ENCODE peak calls at places on chromosome 10, in six cellular contexts. One of them, this sample, is unnamed.

GRCh38 chr10:533611-534566 is 155.6 kb downstream of the DIP2C start:
- DNase-seq in heart left ventricle: no peak
- DNase-seq in foreskin fibroblast: no peak
- DNase-seq in BJ: no peak
- DNase-seq in A549: no peak
- DNase-seq in GM10248: no peak
- DNase-seq in this sample: no peak

GRCh38 chr10:21523557-21524008 is 1.9 kb downstream of the SKIDA1 start:
- DNase-seq in heart left ventricle: no peak
- DNase-seq in foreskin fibroblast: peak
- DNase-seq in BJ: no peak
- DNase-seq in A549: no peak
- DNase-seq in GM10248: no peak
- DNase-seq in this sample: no peak

GRCh38 chr10:19488592-19489280 is 327.5 kb upstream of the PLXDC2 start:
- DNase-seq in heart left ventricle: peak
- DNase-seq in foreskin fibroblast: peak
- DNase-seq in BJ: no peak
- DNase-seq in A549: no peak
- DNase-seq in GM10248: no peak
- DNase-seq in this sample: no peak

GRCh38 chr10:45059632-45060031 is 58.9 kb downstream of the ZNF22 start:
- DNase-seq in heart left ventricle: no peak
- DNase-seq in foreskin fibroblast: no peak
- DNase-seq in BJ: no peak
- DNase-seq in A549: no peak
- DNase-seq in GM10248: no peak
- DNase-seq in this sample: no peak

GRCh38 chr10:129955591-129956284 is 8.3 kb downstream of the EBF3 start:
- DNase-seq in heart left ventricle: no peak
- DNase-seq in foreskin fibroblast: peak
- DNase-seq in BJ: no peak
- DNase-seq in A549: peak
- DNase-seq in GM10248: no peak
- DNase-seq in this sample: peak

GRCh38 chr10:101018600-101019439 is 12.1 kb downstream of the PDZD7 start:
- DNase-seq in heart left ventricle: peak
- DNase-seq in foreskin fibroblast: peak
- DNase-seq in BJ: no peak
- DNase-seq in A549: peak
- DNase-seq in GM10248: peak
- DNase-seq in this sample: no peak

GRCh38 chr10:50993817-50994251 is 80.5 kb upstream of the PRKG1 start:
- DNase-seq in heart left ventricle: peak
- DNase-seq in foreskin fibroblast: peak
- DNase-seq in BJ: peak
- DNase-seq in A549: no peak
- DNase-seq in GM10248: no peak
- DNase-seq in this sample: no peak

GRCh38 chr10:6234371-6234770 is 31.6 kb downstream of the PFKFB3 start:
- DNase-seq in heart left ventricle: no peak
- DNase-seq in foreskin fibroblast: no peak
- DNase-seq in BJ: no peak
- DNase-seq in A549: no peak
- DNase-seq in GM10248: no peak
- DNase-seq in this sample: no peak

GRCh38 chr10:122301055-122301810 is 30.1 kb downstream of the BTBD16 start:
- DNase-seq in heart left ventricle: no peak
- DNase-seq in foreskin fibroblast: no peak
- DNase-seq in BJ: no peak
- DNase-seq in A549: no peak
- DNase-seq in GM10248: no peak
- DNase-seq in this sample: peak

DNA sequence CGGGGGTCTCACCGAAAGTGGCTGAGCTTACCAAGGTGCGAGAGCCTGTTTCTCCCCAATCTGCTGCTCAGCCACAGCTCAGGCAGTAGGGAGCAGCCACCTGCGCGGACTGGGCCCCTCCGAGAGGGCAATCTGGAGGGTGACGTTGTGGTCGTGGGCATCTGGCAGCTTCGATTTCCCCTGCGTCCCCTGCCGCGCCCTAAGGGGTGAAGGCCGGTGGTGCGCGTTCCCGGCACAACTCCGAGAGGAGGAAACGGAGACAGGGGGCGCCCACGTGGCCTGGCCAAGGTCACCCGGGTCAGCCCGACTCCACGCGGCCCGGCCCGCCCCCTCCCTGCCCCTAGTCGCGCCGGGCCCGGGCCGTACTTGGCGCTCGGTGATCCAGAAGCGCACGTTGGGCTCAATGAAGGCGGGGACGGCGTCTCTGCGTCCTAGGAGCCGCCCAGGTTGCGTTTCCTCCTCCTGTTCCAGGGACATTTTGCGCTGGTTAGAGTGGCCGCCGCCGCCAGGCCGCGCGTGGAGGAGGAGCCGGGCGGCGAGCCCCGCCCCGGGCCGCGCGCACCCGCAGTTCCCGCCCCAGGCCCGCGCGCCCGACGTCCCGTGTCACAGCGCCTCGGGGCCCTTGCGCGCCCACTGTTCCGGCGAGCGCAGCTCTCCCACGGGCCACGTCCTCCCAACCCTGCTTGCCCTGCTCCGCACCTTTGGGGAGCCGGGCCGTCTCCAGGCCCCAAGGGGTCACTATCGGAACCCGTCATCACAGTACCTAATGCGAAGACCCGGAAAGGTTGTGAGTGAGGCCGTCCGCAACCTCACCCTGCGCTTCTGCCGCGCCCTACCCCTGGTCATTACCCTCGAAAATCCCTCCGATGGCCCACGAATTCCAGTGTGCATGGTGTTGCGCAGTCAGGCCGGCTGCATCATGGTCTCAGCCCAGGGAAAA is at the start of gene SFXN4:
- DNase-seq in heart left ventricle: peak
- DNase-seq in foreskin fibroblast: peak
- DNase-seq in BJ: no peak
- DNase-seq in A549: peak
- DNase-seq in GM10248: peak
- DNase-seq in this sample: no peak
- TF ChIP-seq CTCF in heart left ventricle: no peak
- TF ChIP-seq CTCF in foreskin fibroblast: no peak
- TF ChIP-seq CTCF in BJ: no peak
- TF ChIP-seq CTCF in A549: no peak
- TF ChIP-seq CTCF in GM10248: peak
- TF ChIP-seq CTCF in this sample: no peak

GRCh38 chr10:47240173-47240572 is 59.8 kb upstream of the GDF10 start:
- DNase-seq in heart left ventricle: no peak
- DNase-seq in foreskin fibroblast: no peak
- DNase-seq in BJ: no peak
- DNase-seq in A549: no peak
- DNase-seq in GM10248: no peak
- DNase-seq in this sample: no peak
- TF ChIP-seq CTCF in heart left ventricle: no peak
- TF ChIP-seq CTCF in foreskin fibroblast: no peak
- TF ChIP-seq CTCF in BJ: no peak
- TF ChIP-seq CTCF in A549: no peak
- TF ChIP-seq CTCF in GM10248: no peak
- TF ChIP-seq CTCF in this sample: no peak

GRCh38 chr10:86970152-86970886 is 2.0 kb downstream of the ADIRF start:
- DNase-seq in heart left ventricle: peak
- DNase-seq in foreskin fibroblast: peak
- DNase-seq in BJ: no peak
- DNase-seq in A549: no peak
- DNase-seq in GM10248: peak
- DNase-seq in this sample: no peak

GRCh38 chr10:86970887-86971145 is 2.5 kb downstream of the ADIRF start:
- DNase-seq in heart left ventricle: no peak
- DNase-seq in foreskin fibroblast: no peak
- DNase-seq in BJ: no peak
- DNase-seq in A549: no peak
- DNase-seq in GM10248: no peak
- DNase-seq in this sample: no peak

GRCh38 chr10:86972613-86973380 is 4.5 kb downstream of the ADIRF start:
- DNase-seq in heart left ventricle: no peak
- DNase-seq in foreskin fibroblast: no peak
- DNase-seq in BJ: no peak
- DNase-seq in A549: no peak
- DNase-seq in GM10248: no peak
- DNase-seq in this sample: no peak

GRCh38 chr10:86969421-86970041 is 1.2 kb downstream of the ADIRF start:
- DNase-seq in heart left ventricle: no peak
- DNase-seq in foreskin fibroblast: peak
- DNase-seq in BJ: no peak
- DNase-seq in A549: no peak
- DNase-seq in GM10248: no peak
- DNase-seq in this sample: no peak

DNA sequence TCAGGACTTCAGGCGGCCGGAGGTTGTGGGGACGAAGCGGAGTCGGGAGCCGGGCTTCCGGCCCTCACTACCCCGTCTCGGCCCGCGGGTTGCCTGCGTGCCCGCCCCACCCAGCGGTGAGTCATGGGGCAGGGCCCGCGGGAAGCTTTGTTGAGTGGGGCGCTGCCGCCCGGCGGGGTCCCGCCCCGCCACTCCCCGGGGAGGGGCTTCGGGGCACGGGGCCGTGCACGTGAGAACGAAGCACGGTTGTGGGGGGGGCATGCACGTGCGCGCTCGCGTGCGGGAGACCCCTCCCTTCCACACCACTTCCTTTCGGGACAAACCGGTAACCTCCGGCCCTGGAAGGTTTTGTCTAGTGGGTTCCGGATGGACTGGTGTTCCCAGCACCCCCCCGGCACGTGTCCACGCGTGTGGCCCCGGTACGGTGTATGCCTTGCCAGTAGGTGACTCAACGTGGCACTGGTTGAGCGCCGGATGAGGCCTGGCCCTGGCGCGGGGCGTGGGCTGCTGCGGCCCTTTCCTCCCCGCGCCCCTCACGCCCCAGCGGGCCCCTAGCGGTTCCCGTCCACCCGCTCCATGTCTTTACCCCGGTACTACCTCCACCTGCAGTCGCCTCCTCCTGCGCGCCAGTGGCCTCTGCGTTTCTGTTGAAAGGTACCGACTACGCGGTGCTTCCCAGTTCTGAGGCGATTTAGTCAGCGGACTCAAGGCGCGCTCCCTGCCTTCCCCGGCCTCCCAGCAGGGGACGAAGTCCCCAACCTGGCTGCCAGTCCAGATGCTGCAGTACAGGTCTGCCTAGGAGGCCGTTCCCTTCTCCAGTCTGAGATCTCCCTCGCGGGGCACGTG is 3.1 kb downstream of the ADIRF start:
- DNase-seq in heart left ventricle: peak
- DNase-seq in foreskin fibroblast: peak
- DNase-seq in BJ: no peak
- DNase-seq in A549: peak
- DNase-seq in GM10248: peak
- DNase-seq in this sample: peak
- TF ChIP-seq CTCF in heart left ventricle: no peak
- TF ChIP-seq CTCF in foreskin fibroblast: no peak
- TF ChIP-seq CTCF in BJ: peak
- TF ChIP-seq CTCF in A549: no peak
- TF ChIP-seq CTCF in GM10248: no peak
- TF ChIP-seq CTCF in this sample: peak

DNA sequence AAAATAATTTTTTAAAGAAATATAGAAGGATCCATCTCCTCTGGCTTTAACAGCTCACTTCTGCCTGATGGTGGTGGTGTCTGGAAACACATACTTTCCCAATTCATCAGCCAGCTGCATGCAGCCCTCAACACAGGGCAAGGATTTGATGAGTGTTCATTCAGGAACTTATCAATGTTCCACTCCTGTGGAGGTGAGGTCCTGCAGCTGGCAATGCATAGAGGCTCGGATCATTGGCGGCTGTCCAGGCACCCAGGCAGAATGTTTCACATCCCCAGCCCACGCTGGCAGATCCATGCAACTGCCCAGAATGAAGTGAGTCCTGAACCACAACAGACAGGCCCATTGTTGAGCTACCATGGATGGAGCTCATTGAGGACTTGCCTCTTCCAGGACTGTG is 55.2 kb upstream of the KCNMA1 start:
- DNase-seq in heart left ventricle: no peak
- DNase-seq in foreskin fibroblast: peak
- DNase-seq in BJ: no peak
- DNase-seq in A549: no peak
- DNase-seq in GM10248: no peak
- DNase-seq in this sample: peak
- TF ChIP-seq CTCF in heart left ventricle: no peak
- TF ChIP-seq CTCF in foreskin fibroblast: no peak
- TF ChIP-seq CTCF in BJ: no peak
- TF ChIP-seq CTCF in A549: no peak
- TF ChIP-seq CTCF in GM10248: no peak
- TF ChIP-seq CTCF in this sample: no peak

GRCh38 chr10:34219860-34220518 is 595.1 kb downstream of the PARD3 start:
- DNase-seq in heart left ventricle: no peak
- DNase-seq in foreskin fibroblast: no peak
- DNase-seq in BJ: no peak
- DNase-seq in A549: no peak
- DNase-seq in GM10248: no peak
- DNase-seq in this sample: no peak

GRCh38 chr10:34222359-34222758 is 592.7 kb downstream of the PARD3 start:
- DNase-seq in heart left ventricle: no peak
- DNase-seq in foreskin fibroblast: no peak
- DNase-seq in BJ: no peak
- DNase-seq in A549: no peak
- DNase-seq in GM10248: no peak
- DNase-seq in this sample: no peak

GRCh38 chr10:34228066-34228465 is 587.0 kb downstream of the PARD3 start:
- DNase-seq in heart left ventricle: no peak
- DNase-seq in foreskin fibroblast: no peak
- DNase-seq in BJ: no peak
- DNase-seq in A549: no peak
- DNase-seq in GM10248: no peak
- DNase-seq in this sample: no peak

GRCh38 chr10:34223658-34224057 is 591.4 kb downstream of the PARD3 start:
- DNase-seq in heart left ventricle: no peak
- DNase-seq in foreskin fibroblast: no peak
- DNase-seq in BJ: no peak
- DNase-seq in A549: no peak
- DNase-seq in GM10248: no peak
- DNase-seq in this sample: no peak
- TF ChIP-seq CTCF in heart left ventricle: no peak
- TF ChIP-seq CTCF in foreskin fibroblast: no peak
- TF ChIP-seq CTCF in BJ: no peak
- TF ChIP-seq CTCF in A549: peak
- TF ChIP-seq CTCF in GM10248: no peak
- TF ChIP-seq CTCF in this sample: no peak

DNA sequence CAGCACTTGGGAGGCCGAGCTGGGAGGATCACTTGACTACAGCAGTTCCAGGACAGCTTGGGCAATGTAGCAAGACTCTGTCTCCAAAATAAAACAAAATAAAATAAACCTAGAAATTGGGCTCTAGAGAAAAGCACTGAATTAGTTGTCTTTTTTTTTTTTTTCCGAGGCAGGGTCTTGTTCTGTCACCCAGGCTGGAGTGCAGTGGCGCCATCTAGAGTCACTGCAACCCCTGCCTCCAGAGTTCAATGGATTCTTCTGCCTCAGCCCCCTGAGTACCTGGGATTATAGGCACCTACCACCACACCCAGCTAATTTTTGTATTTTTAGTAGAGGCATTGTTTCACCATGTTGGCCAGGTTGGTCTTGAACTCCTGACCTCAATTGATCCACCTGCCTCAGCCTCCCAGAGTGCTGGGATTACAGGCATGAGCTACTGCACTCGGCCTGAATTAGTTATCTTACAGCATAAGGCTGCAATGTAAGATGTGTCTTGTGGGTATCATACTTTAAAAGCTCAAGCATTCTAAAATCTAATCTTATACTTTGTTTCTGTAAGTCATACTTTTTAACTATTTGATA is 12.8 kb downstream of the MEIG1 start:
- DNase-seq in heart left ventricle: no peak
- DNase-seq in foreskin fibroblast: no peak
- DNase-seq in BJ: no peak
- DNase-seq in A549: peak
- DNase-seq in GM10248: no peak
- DNase-seq in this sample: no peak
- TF ChIP-seq CTCF in heart left ventricle: peak
- TF ChIP-seq CTCF in foreskin fibroblast: peak
- TF ChIP-seq CTCF in BJ: peak
- TF ChIP-seq CTCF in A549: peak
- TF ChIP-seq CTCF in GM10248: peak
- TF ChIP-seq CTCF in this sample: peak

This sample was measured in kidney epithelial cell.